ENCODE peak calls at places on chromosomes 11 and 22, in ten cellular contexts. A, F, P, J, I, S, L, G, Y and U are unnamed samples.

GRCh38 chr22:46104170-46104880 is 46.0 kb upstream of the PPARA start:
- DNase-seq in I (no peak), S (no peak), G (peak; percentile 79), Y (no peak), J (no peak), P (no peak), L (no peak), A (no peak), F (no peak), U (no peak)

GRCh38 chr22:25282671-25283561 is 63.5 kb downstream of the CRYBB2 start:
- DNase-seq in Y (no peak), L (no peak), I (no peak), A (no peak), P (no peak), G (no peak), S (no peak), F (no peak), J (no peak), U (no peak)

GRCh38 chr11:68940651-68941323 is 37.1 kb downstream of the IGHMBP2 start:
- DNase-seq in P (no peak), G (no peak), Y (no peak), L (no peak), I (no peak), A (no peak), S (no peak), F (no peak), J (no peak), U (no peak)

GRCh38 chr11:33178443-33179154 is 17.3 kb upstream of the CSTF3 start:
- DNase-seq in S (no peak), I (no peak), A (no peak), F (no peak), P (no peak), J (no peak), Y (no peak), L (no peak), G (no peak), U (no peak)

GRCh38 chr11:27464155-27464759 is 8.3 kb downstream of the LGR4 start:
- DNase-seq in F (no peak), S (no peak), A (no peak), Y (no peak), L (peak; percentile 75), I (no peak), J (peak; percentile 39), P (no peak), G (no peak), U (no peak)

GRCh38 chr22:17946691-17947367 is 77.5 kb downstream of the MICAL3 start:
- DNase-seq in L (no peak), G (no peak), F (no peak), A (no peak), S (no peak), J (no peak), P (no peak), I (no peak), Y (no peak), U (peak; percentile 48)

GRCh38 chr11:96154802-96155520 is 188.0 kb downstream of the MAML2 start:
- DNase-seq in F (no peak), P (no peak), L (peak; percentile 90), Y (no peak), I (no peak), J (peak; percentile 71), A (no peak), S (no peak), G (peak; percentile 50), U (no peak)

GRCh38 chr11:5556596-5557188 is 8.4 kb upstream of the OR52H1 start:
- DNase-seq in S (no peak), F (no peak), P (no peak), I (no peak), L (no peak), J (no peak), Y (no peak), A (no peak), G (no peak), U (no peak)

GRCh38 chr11:9639099-9639498 is 24.8 kb upstream of the SWAP70 start:
- DNase-seq in P (peak; percentile 46), Y (no peak), I (no peak), F (peak; percentile 61), J (no peak), L (no peak), A (peak; percentile 53), S (no peak), G (no peak), U (no peak)

GRCh38 chr11:57513911-57514537 is 1.5 kb downstream of the SLC43A1 start:
- DNase-seq in Y (peak; percentile 53), G (peak; percentile 22), F (peak; percentile 54), I (peak; percentile 32), J (peak; percentile 42), P (no peak), A (peak; percentile 63), L (peak; percentile 52), S (peak; percentile 60), U (peak; percentile 79)

GRCh38 chr22:31639640-31640039 is 22.4 kb downstream of the PISD start:
- DNase-seq in A (no peak), L (no peak), J (no peak), G (no peak), P (no peak), Y (peak; percentile 61), S (no peak), I (no peak), F (no peak), U (no peak)

GRCh38 chr22:19503869-19504268 is 20.3 kb downstream of the CLDN5 start:
- DNase-seq in Y (no peak), G (no peak), S (no peak), L (no peak), P (no peak), F (no peak), J (no peak), I (no peak), A (no peak), U (peak; percentile 53)

GRCh38 chr11:119902656-119903181 is 173.7 kb upstream of the NECTIN1 start:
- DNase-seq in A (no peak), S (no peak), F (no peak), Y (no peak), J (no peak), G (no peak), I (no peak), P (no peak), L (no peak), U (no peak)

GRCh38 chr22:41833369-41834004 is 582 bp downstream of the SREBF2 start:
- DNase-seq in G (peak; percentile 47), A (peak; percentile 69), Y (peak; percentile 61), P (peak; percentile 40), I (peak; percentile 36), F (peak; percentile 62), L (peak; percentile 37), J (no peak), S (peak; percentile 59), U (peak; percentile 68)

GRCh38 chr11:77705195-77705876 is 67.7 kb upstream of the CLNS1A start:
- DNase-seq in P (no peak), F (no peak), I (no peak), S (no peak), Y (no peak), A (no peak), L (peak; percentile 70), J (peak; percentile 19), G (no peak), U (no peak)

GRCh38 chr22:23574371-23574811 is 5.7 kb downstream of the IGLL1 start:
- DNase-seq in I (no peak), Y (no peak), F (no peak), G (no peak), S (no peak), P (no peak), J (no peak), L (no peak), A (peak; percentile 29), U (no peak)

GRCh38 chr11:105230586-105230985 is 91.0 kb upstream of the CARD18 start:
- DNase-seq in J (no peak), A (no peak), I (no peak), G (no peak), Y (no peak), F (no peak), L (no peak), P (no peak), S (no peak), U (no peak)

GRCh38 chr11:48001438-48002021 is 21.2 kb downstream of the PTPRJ start:
- DNase-seq in G (no peak), J (peak; percentile 75), A (no peak), S (no peak), I (no peak), L (peak; percentile 58), F (no peak), Y (peak; percentile 55), P (no peak), U (peak; percentile 81)

GRCh38 chr11:115693002-115693401 is 188.8 kb upstream of the CADM1 start:
- DNase-seq in L (no peak), A (no peak), J (no peak), Y (no peak), I (no peak), S (no peak), G (no peak), F (no peak), P (no peak), U (no peak)

GRCh38 chr11:113022267-113022666 is 61.0 kb downstream of the NCAM1 start:
- DNase-seq in I (no peak), F (no peak), G (no peak), J (peak; percentile 5), L (peak; percentile 5), S (no peak), Y (no peak), A (no peak), P (no peak), U (no peak)